ENCODE peak calls at places on chromosomes 1 and 21, in four cellular contexts. One of them, this sample, is unnamed.

GRCh38 chr1:19582318-19582717 is 61.8 kb upstream of the NBL1 start:
- DNase-seq in bronchial epithelial cell: peak; percentile 61
- DNase-seq in GM04504: no peak
- DNase-seq in choroid plexus epithelial cell: no peak
- DNase-seq in this sample: peak; percentile 88

GRCh38 chr1:175150596-175151319 is 41.8 kb downstream of the KIAA0040 start:
- DNase-seq in bronchial epithelial cell: peak; percentile 58
- DNase-seq in GM04504: no peak
- DNase-seq in choroid plexus epithelial cell: no peak
- DNase-seq in this sample: no peak

GRCh38 chr1:32509939-32510338 is 29.3 kb upstream of the ZBTB8A start:
- DNase-seq in bronchial epithelial cell: no peak
- DNase-seq in GM04504: no peak
- DNase-seq in choroid plexus epithelial cell: no peak
- DNase-seq in this sample: no peak

GRCh38 chr1:105793541-105794146 is 1262.8 kb upstream of the PRMT6 start:
- DNase-seq in bronchial epithelial cell: peak; percentile 46
- DNase-seq in GM04504: no peak
- DNase-seq in choroid plexus epithelial cell: peak; percentile 35
- DNase-seq in this sample: peak; percentile 68

GRCh38 chr21:38649120-38649519 is 150.8 kb upstream of the ERG start:
- DNase-seq in bronchial epithelial cell: no peak
- DNase-seq in GM04504: no peak
- DNase-seq in choroid plexus epithelial cell: no peak
- DNase-seq in this sample: no peak

GRCh38 chr1:204288061-204288588 is 71.6 kb downstream of the PLEKHA6 start:
- DNase-seq in bronchial epithelial cell: peak; percentile 91
- DNase-seq in GM04504: no peak
- DNase-seq in choroid plexus epithelial cell: peak; percentile 21
- DNase-seq in this sample: peak; percentile 96

GRCh38 chr21:33374080-33374873 is 28.9 kb upstream of the IFNGR2 start:
- DNase-seq in bronchial epithelial cell: peak; percentile 69
- DNase-seq in GM04504: no peak
- DNase-seq in choroid plexus epithelial cell: peak; percentile 68
- DNase-seq in this sample: peak; percentile 50

GRCh38 chr1:213417225-213417820 is 366.3 kb downstream of the RPS6KC1 start:
- DNase-seq in bronchial epithelial cell: no peak
- DNase-seq in GM04504: no peak
- DNase-seq in choroid plexus epithelial cell: no peak
- DNase-seq in this sample: no peak

GRCh38 chr1:63368131-63368530 is 704 bp downstream of the ALG6 start:
- DNase-seq in bronchial epithelial cell: peak; percentile 4
- DNase-seq in GM04504: no peak
- DNase-seq in choroid plexus epithelial cell: peak; percentile 13
- DNase-seq in this sample: no peak

GRCh38 chr1:110460253-110461220 is 9.6 kb downstream of the PROK1 start:
- DNase-seq in bronchial epithelial cell: peak; percentile 65
- DNase-seq in GM04504: peak; percentile 68
- DNase-seq in choroid plexus epithelial cell: peak; percentile 86
- DNase-seq in this sample: peak; percentile 89

GRCh38 chr1:223617671-223618070 is 47.8 kb downstream of the CAPN8 start:
- DNase-seq in bronchial epithelial cell: no peak
- DNase-seq in GM04504: no peak
- DNase-seq in choroid plexus epithelial cell: no peak
- DNase-seq in this sample: no peak